ENCODE peak calls at places on chromosomes 13 and 19, in four cellular contexts. L, C, Y and F are unnamed samples.

GRCh38 chr13:77118134-77118533 is 91.2 kb upstream of the FBXL3 start:
- DNase-seq in L (no peak), C (no peak), Y (no peak), F (no peak)

GRCh38 chr19:10299545-10300458 is 9.8 kb downstream of the ZGLP1 start:
- DNase-seq in C (no peak), Y (no peak), L (no peak), F (no peak)

GRCh38 chr13:23828866-23829265 is 60.3 kb downstream of the MIPEP start:
- DNase-seq in C (no peak), L (no peak), Y (no peak), F (no peak)

GRCh38 chr19:33906578-33907335 is 110.1 kb downstream of the KCTD15 start:
- DNase-seq in Y (peak), C (no peak), L (peak), F (no peak)

GRCh38 chr13:109274188-109274821 is 512.1 kb downstream of the IRS2 start:
- DNase-seq in L (peak), Y (no peak), C (peak), F (peak)

GRCh38 chr13:76735641-76736040 is 150.6 kb downstream of the KCTD12 start:
- DNase-seq in L (no peak), Y (no peak), C (no peak), F (no peak)

GRCh38 chr19:47757617-47758432 is 12.5 kb downstream of the NOP53 start:
- DNase-seq in L (no peak), C (no peak), Y (no peak), F (no peak)

GRCh38 chr13:113856716-113857065 is 7.2 kb downstream of the GAS6 start:
- DNase-seq in Y (peak), L (no peak), C (no peak), F (no peak)

GRCh38 chr13:45747071-45747470 is 45.0 kb downstream of the CBY2 start:
- DNase-seq in C (no peak), L (no peak), Y (no peak), F (no peak)

GRCh38 chr19:1245884-1246816 is 2.2 kb upstream of the MIDN start:
- DNase-seq in L (no peak), C (no peak), Y (peak), F (no peak)

GRCh38 chr19:18895828-18896341 is at the start of gene CERS1:
- DNase-seq in Y (no peak), C (no peak), L (no peak), F (no peak)

GRCh38 chr19:2113436-2114211 is 16.9 kb downstream of the IZUMO4 start:
- DNase-seq in C (no peak), L (no peak), Y (no peak), F (no peak)

GRCh38 chr13:91719033-91719432 is 320.6 kb downstream of the GPC5 start:
- DNase-seq in L (peak), C (no peak), Y (no peak), F (no peak)

GRCh38 chr13:79281335-79281734 is 124.7 kb downstream of the RBM26 start:
- DNase-seq in C (peak), L (no peak), Y (no peak), F (no peak)

GRCh38 chr19:16654151-16654550 is 5.8 kb downstream of the SMIM7 start:
- DNase-seq in L (peak), C (no peak), Y (no peak), F (no peak)

GRCh38 chr13:60931858-60932546 is 483.6 kb downstream of the PCDH20 start:
- DNase-seq in Y (no peak), C (no peak), L (peak), F (no peak)

GRCh38 chr19:7292950-7293794 is 1.0 kb downstream of the INSR start:
- DNase-seq in Y (peak), C (no peak), L (no peak), F (no peak)

GRCh38 chr19:13181747-13182388 is 31.7 kb downstream of the IER2 start:
- DNase-seq in L (no peak), Y (no peak), C (no peak), F (no peak)

GRCh38 chr19:19263886-19264487 is 9.1 kb downstream of the TM6SF2 start:
- DNase-seq in C (no peak), L (no peak), Y (no peak), F (no peak)

GRCh38 chr19:42473686-42474085 is 30.9 kb upstream of the CXCL17 start:
- DNase-seq in Y (no peak), C (no peak), L (no peak), F (no peak)

GRCh38 chr19:15702590-15702930 is 25.3 kb upstream of the OR10H2 start:
- DNase-seq in L (peak), C (no peak), Y (peak), F (no peak)

GRCh38 chr13:112469071-112469745 is 93.1 kb downstream of the SPACA7 start:
- DNase-seq in Y (no peak), L (no peak), C (no peak), F (no peak)

GRCh38 chr13:97648171-97648880 is 214.4 kb downstream of the RAP2A start:
- DNase-seq in C (no peak), L (no peak), Y (no peak), F (no peak)

GRCh38 chr13:42821437-42821836 is 40.1 kb downstream of the FAM216B start:
- DNase-seq in L (no peak), C (no peak), Y (no peak), F (peak)

GRCh38 chr19:42102877-42103276 is 26.9 kb downstream of the ZNF574 start:
- DNase-seq in C (no peak), L (no peak), Y (no peak), F (no peak)

GRCh38 chr19:48596679-48597465 is 9.7 kb upstream of the SPACA4 start:
- DNase-seq in Y (no peak), C (no peak), L (no peak), F (no peak)

GRCh38 chr13:113169277-113170272 is 11.1 kb downstream of the PROZ start:
- DNase-seq in L (no peak), C (no peak), Y (no peak), F (no peak)

GRCh38 chr19:8552810-8553209 is 24.4 kb downstream of the MYO1F start:
- DNase-seq in Y (no peak), C (peak), L (peak), F (no peak)

GRCh38 chr13:28618595-28618994 is 40.3 kb upstream of the POMP start:
- DNase-seq in Y (no peak), L (no peak), C (no peak), F (no peak)

GRCh38 chr19:31154021-31154420 is 195.2 kb downstream of the TSHZ3 start:
- DNase-seq in L (no peak), C (no peak), Y (no peak), F (no peak)

GRCh38 chr13:41004875-41005693 is 14.0 kb downstream of the ELF1 start:
- DNase-seq in Y (no peak), C (no peak), L (no peak), F (no peak)

GRCh38 chr19:48361912-48362311 is 1.8 kb downstream of the TMEM143 start:
- DNase-seq in C (no peak), L (no peak), Y (no peak), F (no peak)

GRCh38 chr19:48966541-48967345 is 1.6 kb downstream of the FTL start:
- DNase-seq in C (no peak), Y (no peak), L (no peak), F (no peak)

GRCh38 chr19:7355151-7355845 is 6.6 kb downstream of the ARHGEF18 start:
- DNase-seq in Y (no peak), L (no peak), C (no peak), F (no peak)

GRCh38 chr13:81377926-81378325 is 1037.0 kb upstream of the SPRY2 start:
- DNase-seq in L (no peak), C (no peak), Y (no peak), F (no peak)

GRCh38 chr13:112522578-112522977 is 65.4 kb downstream of the TUBGCP3 start:
- DNase-seq in L (no peak), C (no peak), Y (no peak), F (no peak)

GRCh38 chr13:27619711-27620376 is 485 bp downstream of the LNX2 start:
- DNase-seq in C (no peak), L (peak), Y (peak), F (no peak)

GRCh38 chr19:46392252-46392801 is 21.0 kb downstream of the CCDC8 start:
- DNase-seq in Y (no peak), C (no peak), L (no peak), F (no peak)
- H3K27ac ChIP-seq in Y (no peak), C (no peak), L (no peak), F (peak)

GRCh38 chr19:58561373-58562125 is 3.1 kb upstream of the UBE2M start:
- DNase-seq in Y (no peak), L (no peak), C (no peak), F (no peak)
- H3K27ac ChIP-seq in Y (no peak), L (no peak), C (no peak), F (no peak)

DNA sequence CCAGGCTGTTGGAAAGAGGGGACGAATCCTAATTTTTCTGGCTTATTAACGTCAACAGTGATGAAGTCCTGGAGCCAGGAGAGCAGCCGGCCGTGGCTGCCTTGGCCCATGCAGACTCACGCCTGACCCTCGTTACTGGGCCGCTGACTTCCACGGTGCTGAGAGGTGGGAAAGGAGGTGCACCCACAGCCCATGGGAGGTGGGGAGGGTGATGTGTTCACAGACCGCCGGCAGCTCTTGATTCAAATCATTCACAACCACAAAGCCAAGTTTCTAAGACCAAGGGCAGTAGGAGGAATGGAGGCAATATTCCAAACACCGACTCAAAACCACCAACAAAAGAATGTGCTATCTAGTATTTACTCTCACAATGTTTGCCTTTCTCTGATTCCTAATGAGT is 24.3 kb downstream of the COL4A2 start:
- DNase-seq in Y (no peak), C (no peak), L (no peak), F (no peak)
- H3K27ac ChIP-seq in Y (peak), C (no peak), L (no peak), F (peak)

DNA sequence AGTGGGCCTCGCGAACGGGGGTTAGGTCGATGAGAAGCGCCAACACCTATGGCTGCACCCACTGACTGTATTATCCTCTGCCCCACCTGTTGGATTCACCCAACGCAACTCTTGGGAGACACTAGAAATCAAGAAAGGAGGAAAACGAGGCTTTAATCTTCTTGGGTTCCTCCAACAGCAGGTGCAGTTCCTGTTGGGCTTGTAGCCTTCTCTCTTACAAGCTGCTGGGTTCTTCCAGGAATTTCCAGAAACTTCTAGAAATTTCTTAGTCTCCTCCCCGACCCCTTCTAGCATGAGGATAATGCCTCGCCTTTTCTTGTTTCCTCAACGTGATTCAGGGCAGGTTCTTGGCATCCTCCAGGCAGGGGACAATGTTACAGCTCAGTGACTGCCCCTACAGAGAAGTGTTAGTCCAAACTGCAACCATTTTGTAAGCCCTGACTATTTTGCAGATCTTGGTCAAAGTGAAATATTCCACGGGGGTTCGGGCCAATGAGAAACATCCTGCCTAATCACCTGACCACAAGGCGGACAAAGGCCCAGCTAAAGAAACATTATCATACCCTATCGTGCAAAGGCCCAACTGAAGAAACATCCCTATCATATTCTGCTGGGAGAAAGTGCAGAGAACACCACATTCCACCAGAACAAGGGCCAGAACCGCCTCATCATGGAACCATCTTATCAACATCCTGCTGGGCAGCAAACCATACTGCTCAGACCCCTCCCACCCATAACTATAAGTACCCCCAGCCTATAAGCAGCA is 598 bp upstream of the PNMA8A start:
- DNase-seq in Y (no peak), C (no peak), L (no peak), F (no peak)
- H3K27ac ChIP-seq in Y (peak), C (no peak), L (peak), F (no peak)